ENCODE peak calls at places on chromosomes 7 and 10, in ten cellular contexts. F is endothelial cell, W is upper lobe of right lung, P is astrocyte of the cerebellum, N is ovary, B is HFFc6, J is body of pancreas, U is epithelial cell of esophagus, L is sigmoid colon, S is Calu3. Q is an unnamed sample.
A peak's percentile ranks its signal among the peaks of the same experiment; 100 is the strongest.

GRCh38 chr7:121337398-121337797 is 8.6 kb downstream of the WNT16 start:
- DNase-seq in N (no peak), J (no peak), U (peak; percentile 50), B (no peak), S (peak; percentile 16), W (no peak), F (no peak), L (no peak), P (no peak), Q (peak; percentile 56)

GRCh38 chr10:96614515-96614914 is 27.7 kb upstream of the TM9SF3 start:
- DNase-seq in W (no peak), B (peak; percentile 94), L (no peak), U (peak; percentile 73), S (peak; percentile 71), N (no peak), F (no peak), P (peak; percentile 36), J (no peak), Q (peak; percentile 91)

GRCh38 chr10:1287493-1288480 is 231.6 kb downstream of the WDR37 start:
- DNase-seq in S (no peak), B (no peak), F (no peak), J (no peak), U (peak; percentile 88), L (no peak), W (no peak), N (no peak), P (no peak), Q (no peak)

GRCh38 chr10:73190188-73190587 is 22.3 kb downstream of the FAM149B1 start:
- DNase-seq in S (no peak), L (no peak), B (no peak), U (no peak), F (no peak), P (no peak), J (no peak), W (no peak), N (no peak), Q (no peak)

GRCh38 chr10:63819753-63820347 is 298.6 kb downstream of the REEP3 start:
- DNase-seq in P (peak; percentile 64), F (peak; percentile 74), U (peak; percentile 71), N (peak; percentile 65), S (peak; percentile 84), L (peak; percentile 78), J (peak; percentile 81), B (peak; percentile 59), W (peak; percentile 70), Q (peak; percentile 79)

GRCh38 chr10:132062181-132062515 is 3.6 kb upstream of the JAKMIP3 start:
- DNase-seq in N (no peak), S (no peak), J (no peak), B (no peak), W (peak; percentile 31), U (no peak), F (no peak), P (no peak), L (no peak), Q (no peak)

GRCh38 chr7:114875171-114875570 is 46.7 kb upstream of the MDFIC start:
- DNase-seq in S (no peak), W (no peak), J (no peak), L (no peak), N (no peak), U (no peak), P (no peak), B (no peak), F (no peak), Q (no peak)

GRCh38 chr10:61452655-61453641 is at the start of gene TMEM26:
- DNase-seq in P (no peak), S (no peak), U (no peak), J (peak; percentile 20), B (no peak), W (no peak), L (peak; percentile 85), N (peak; percentile 68), F (peak; percentile 29), Q (no peak)

GRCh38 chr10:6537704-6538103 is 42.4 kb downstream of the PRKCQ start:
- DNase-seq in F (no peak), N (no peak), B (no peak), J (no peak), L (no peak), U (no peak), S (no peak), W (peak; percentile 70), P (no peak), Q (no peak)

GRCh38 chr10:62113680-62114079 is 155.0 kb downstream of the RTKN2 start:
- DNase-seq in P (no peak), U (peak; percentile 33), B (no peak), W (no peak), N (no peak), S (no peak), F (no peak), L (no peak), J (no peak), Q (no peak)

GRCh38 chr10:106672517-106673175 is 491.9 kb downstream of the SORCS1 start:
- DNase-seq in F (no peak), W (no peak), J (no peak), B (no peak), S (no peak), L (no peak), P (no peak), U (no peak), N (no peak), Q (peak; percentile 7)

GRCh38 chr7:29217112-29217511 is 22.5 kb downstream of the CHN2 start:
- DNase-seq in L (no peak), P (no peak), W (no peak), J (no peak), U (no peak), B (no peak), S (no peak), F (no peak), N (no peak), Q (no peak)

GRCh38 chr10:43785252-43785651 is 136.6 kb upstream of the ZNF32 start:
- DNase-seq in S (no peak), W (no peak), N (no peak), L (no peak), J (peak; percentile 52), B (no peak), U (no peak), F (no peak), P (no peak), Q (peak; percentile 22)

GRCh38 chr10:52897162-52897561 is 124.6 kb upstream of the MBL2 start:
- DNase-seq in N (no peak), J (no peak), U (peak; percentile 81), B (no peak), S (no peak), F (no peak), L (no peak), W (no peak), P (no peak), Q (no peak)

GRCh38 chr7:121069346-121070100 is 81.0 kb downstream of the CPED1 start:
- DNase-seq in J (no peak), U (no peak), F (no peak), L (no peak), N (peak; percentile 31), W (no peak), S (no peak), B (peak; percentile 16), P (no peak), Q (peak; percentile 40)

GRCh38 chr10:89342219-89342966 is 14.6 kb downstream of the IFIT3 start:
- DNase-seq in W (no peak), L (peak; percentile 80), S (no peak), J (no peak), U (peak; percentile 78), P (peak; percentile 66), F (no peak), B (peak; percentile 80), N (peak; percentile 63), Q (no peak)

GRCh38 chr7:140877249-140877524 is 47.5 kb downstream of the BRAF start:
- DNase-seq in L (no peak), U (peak; percentile 4), P (no peak), W (no peak), S (no peak), B (no peak), J (no peak), N (no peak), F (no peak), Q (no peak)

GRCh38 chr7:81624650-81625310 is 145.1 kb downstream of the HGF start:
- DNase-seq in L (no peak), B (no peak), S (no peak), U (no peak), N (no peak), J (no peak), P (no peak), F (no peak), W (no peak), Q (no peak)
- TF ChIP-seq CTCF in L (no peak), B (no peak), S (no peak), U (no peak), N (no peak), J (no peak), P (no peak), F (no peak), W (no peak), Q (no peak)

DNA sequence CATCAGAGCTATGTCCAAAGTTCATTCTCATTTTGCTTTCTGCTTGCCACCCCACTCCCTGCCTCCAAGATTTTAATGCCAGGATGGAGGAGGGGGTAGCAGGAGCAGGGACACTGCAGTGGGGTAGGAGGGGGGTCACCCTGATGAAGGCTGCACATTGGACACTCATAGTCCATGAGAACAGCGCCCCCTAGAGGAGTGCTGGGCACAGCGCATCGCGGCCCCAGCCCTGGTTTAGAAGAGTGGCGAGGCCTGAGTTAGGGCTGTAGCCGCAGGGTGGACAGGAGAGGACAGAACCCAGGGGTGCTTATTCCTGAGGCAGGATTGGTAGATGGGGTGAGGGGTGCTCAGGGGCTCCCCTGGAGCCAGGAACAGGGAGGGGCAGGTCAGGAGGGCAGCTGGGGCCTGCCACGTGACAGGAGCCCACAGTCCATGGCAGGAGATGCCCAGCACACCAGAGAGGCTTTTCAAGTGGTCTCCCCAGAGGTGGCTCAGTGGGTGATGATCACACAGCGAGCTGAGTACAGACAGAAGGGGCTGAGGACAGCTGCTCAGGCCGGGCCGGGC is 71.4 kb downstream of the NEURL1 start:
- DNase-seq in L (no peak), S (no peak), W (no peak), B (no peak), N (no peak), P (no peak), F (peak; percentile 69), J (peak; percentile 56), U (peak; percentile 20), Q (peak; percentile 23)
- TF ChIP-seq CTCF in L (no peak), S (peak; percentile 67), W (peak; percentile 48), B (peak; percentile 89), N (no peak), P (peak; percentile 65), F (peak; percentile 98), J (peak; percentile 50), U (peak; percentile 60), Q (peak; percentile 78)

GRCh38 chr10:59578741-59579140 is 130.9 kb downstream of the SLC16A9 start:
- DNase-seq in P (no peak), W (no peak), L (no peak), S (no peak), N (no peak), F (no peak), B (no peak), U (no peak), J (no peak), Q (no peak)
- TF ChIP-seq CTCF in P (no peak), W (no peak), L (no peak), S (no peak), N (no peak), F (no peak), B (no peak), U (no peak), J (no peak), Q (no peak)

DNA sequence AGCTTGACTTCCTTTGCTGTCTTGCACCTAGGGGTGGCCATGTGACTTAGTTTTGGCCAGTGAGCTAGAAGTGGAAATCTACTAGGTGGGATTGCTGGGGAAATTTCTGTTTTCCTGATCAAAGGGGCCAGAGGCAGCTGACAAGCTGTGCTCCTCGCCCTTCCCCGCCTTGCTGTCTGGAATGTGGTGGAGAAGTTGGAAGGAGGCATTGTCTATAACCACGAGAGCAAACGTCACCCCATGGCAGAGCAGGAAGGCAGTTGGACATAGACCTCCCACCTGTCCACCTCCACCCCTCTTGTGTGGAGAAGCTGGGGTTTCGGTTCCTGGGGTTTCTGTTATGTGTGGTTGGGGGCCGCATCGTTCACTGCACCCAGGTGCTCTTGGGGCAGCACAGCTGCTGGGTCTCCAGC is 7.3 kb downstream of the SFRP5 start:
- DNase-seq in W (no peak), U (no peak), J (no peak), F (no peak), N (no peak), L (no peak), P (no peak), S (no peak), B (no peak), Q (no peak)
- TF ChIP-seq CTCF in W (no peak), U (no peak), J (no peak), F (no peak), N (no peak), L (no peak), P (no peak), S (no peak), B (no peak), Q (no peak)

Q was measured in PC-3.